ENCODE peak calls at places on chromosomes 4 and X, in four cellular contexts. G is GM12892, X is HepG2, B is GM12878. Z is an unnamed sample.

GRCh38 chr4:147354994-147355393 is 125.9 kb upstream of the EDNRA start:
- DNase-seq in B (no peak), X (no peak), G (no peak), Z (no peak)

GRCh38 chrX:19593684-19594083 is 78.4 kb upstream of the MAP3K15 start:
- DNase-seq in B (no peak), X (peak; percentile 9), G (no peak), Z (peak; percentile 7)

GRCh38 chr4:152500798-152501434 is 35.0 kb downstream of the FBXW7 start:
- DNase-seq in X (peak; percentile 65), G (no peak), B (peak; percentile 74), Z (no peak)

GRCh38 chrX:102126863-102127262 is 1.4 kb downstream of the TCEAL2 start:
- DNase-seq in B (no peak), X (no peak), G (no peak), Z (no peak)

GRCh38 chrX:116873678-116874077 is 410.9 kb upstream of the CT83 start:
- DNase-seq in X (no peak), G (no peak), B (no peak), Z (no peak)

GRCh38 chrX:153941331-153942252 is 2.9 kb downstream of the RENBP start:
- DNase-seq in B (no peak), X (peak; percentile 27), G (no peak), Z (no peak)

GRCh38 chr4:77877167-77877566 is 14.5 kb downstream of the MRPL1 start:
- DNase-seq in X (no peak), B (no peak), G (no peak), Z (no peak)

GRCh38 chrX:124212622-124213021 is 119.8 kb upstream of the TEX13D start:
- DNase-seq in G (no peak), B (no peak), X (no peak), Z (no peak)

GRCh38 chr4:76108467-76109181 is 34.1 kb downstream of the ART3 start:
- DNase-seq in B (no peak), X (peak; percentile 20), G (no peak), Z (no peak)

GRCh38 chr4:41976775-41977516 is 4.6 kb upstream of the DCAF4L1 start:
- DNase-seq in X (no peak), B (no peak), G (no peak), Z (no peak)

GRCh38 chr4:100098681-100099080 is 91.6 kb downstream of the DDIT4L start:
- DNase-seq in G (no peak), X (no peak), B (no peak), Z (no peak)

GRCh38 chr4:131644619-131645018 is 1504.5 kb upstream of the PCDH10 start:
- DNase-seq in G (no peak), B (no peak), X (peak; percentile 3), Z (no peak)

GRCh38 chr4:37639551-37640293 is 46.5 kb downstream of the RELL1 start:
- DNase-seq in G (no peak), B (no peak), X (no peak), Z (no peak)

GRCh38 chrX:132023896-132024386 is 839 bp downstream of the STK26 start:
- DNase-seq in B (no peak), G (no peak), X (no peak), Z (peak; percentile 12)

GRCh38 chr4:144423930-144424329 is 222.0 kb upstream of the HHIP start:
- DNase-seq in X (no peak), B (no peak), G (no peak), Z (no peak)

GRCh38 chrX:23901065-23901464 is 6.7 kb downstream of the APOO start:
- DNase-seq in B (no peak), X (peak; percentile 51), G (no peak), Z (no peak)

GRCh38 chr4:174061026-174061425 is 222.4 kb downstream of the FBXO8 start:
- DNase-seq in B (no peak), G (no peak), X (no peak), Z (no peak)

GRCh38 chr4:185464887-185465286 is 6.6 kb downstream of the CCDC110 start:
- DNase-seq in B (no peak), X (no peak), G (no peak), Z (no peak)

GRCh38 chr4:184536881-184537248 is 62.5 kb upstream of the IRF2 start:
- DNase-seq in G (no peak), X (no peak), B (no peak), Z (no peak)

GRCh38 chr4:112266823-112267222 is 18.9 kb downstream of the TIFA start:
- DNase-seq in G (no peak), B (no peak), X (no peak), Z (no peak)

GRCh38 chr4:138898282-138898681 is 117.3 kb upstream of the NOCT start:
- DNase-seq in B (no peak), G (no peak), X (no peak), Z (no peak)

GRCh38 chr4:56271121-56271520 is 116.2 kb downstream of the AASDH start:
- DNase-seq in X (no peak), B (no peak), G (no peak), Z (no peak)

GRCh38 chr4:188930822-188931221 is 791.6 kb downstream of the TRIML1 start:
- DNase-seq in X (no peak), B (no peak), G (no peak), Z (no peak)

GRCh38 chr4:36243355-36244256 is 708 bp downstream of the ARAP2 start:
- DNase-seq in G (no peak), B (no peak), X (no peak), Z (no peak)

GRCh38 chr4:69095301-69095731 is 958 bp upstream of the UGT2B7 start:
- DNase-seq in X (peak; percentile 89), B (no peak), G (no peak), Z (no peak)

GRCh38 chr4:98524271-98524670 is 134.1 kb downstream of the TSPAN5 start:
- DNase-seq in X (no peak), G (no peak), B (no peak), Z (no peak)

GRCh38 chr4:108636246-108636645 is 14.2 kb upstream of the OSTC start:
- DNase-seq in X (no peak), G (no peak), B (no peak), Z (no peak)

GRCh38 chrX:45445745-45446412 is 245.2 kb upstream of the DIPK2B start:
- DNase-seq in X (no peak), B (no peak), G (no peak), Z (no peak)

GRCh38 chr4:78057135-78057599 is at the start of gene FRAS1:
- DNase-seq in X (peak; percentile 62), B (no peak), G (peak; percentile 19), Z (no peak)

GRCh38 chr4:143207555-143207954 is 22.8 kb downstream of the USP38 start:
- DNase-seq in X (peak; percentile 20), B (no peak), G (no peak), Z (no peak)

GRCh38 chr4:164424852-164425251 is 329.1 kb upstream of the SMIM31 start:
- DNase-seq in G (no peak), X (no peak), B (no peak), Z (no peak)

GRCh38 chrX:45358417-45358816 is 157.7 kb upstream of the DIPK2B start:
- DNase-seq in X (no peak), B (no peak), G (no peak), Z (no peak)

GRCh38 chr4:83552085-83552484 is 16.2 kb downstream of the GPAT3 start:
- DNase-seq in G (no peak), X (peak; percentile 42), B (no peak), Z (no peak)

GRCh38 chrX:23786268-23786815 is 3.4 kb downstream of the SAT1 start:
- DNase-seq in X (no peak), B (no peak), G (no peak), Z (no peak)

GRCh38 chrX:118839334-118839958 is 15.8 kb downstream of the ZCCHC12 start:
- DNase-seq in G (peak; percentile 41), B (no peak), X (peak; percentile 58), Z (peak; percentile 26)

GRCh38 chr4:8275511-8275910 is 6.0 kb downstream of the HTRA3 start:
- DNase-seq in X (no peak), G (no peak), B (no peak), Z (no peak)

GRCh38 chr4:3204021-3204431 is 44.9 kb upstream of the MSANTD1 start:
- DNase-seq in B (no peak), G (no peak), X (peak; percentile 33), Z (no peak)
- TF ChIP-seq POLR2A in B (no peak), G (no peak), X (no peak), Z (no peak)

GRCh38 chrX:40132751-40133150 is 35.0 kb upstream of the BCOR start:
- DNase-seq in X (no peak), B (no peak), G (no peak), Z (no peak)
- TF ChIP-seq TAF1 in X (no peak), B (no peak), G (no peak), Z (no peak)

GRCh38 chr4:73952352-73952751 is 29.5 kb downstream of the PF4 start:
- DNase-seq in B (no peak), X (no peak), G (no peak), Z (no peak)
- TF ChIP-seq POLR2AphosphoS5 in B (no peak), X (no peak), G (no peak), Z (no peak)

GRCh38 chr4:121819216-121819980 is 4.3 kb downstream of the CCNA2 start:
- DNase-seq in X (no peak), B (no peak), G (no peak), Z (no peak)

GRCh38 chr4:121818215-121818614 is 5.5 kb downstream of the CCNA2 start:
- DNase-seq in X (no peak), B (no peak), G (no peak), Z (no peak)

GRCh38 chr4:121817006-121817405 is 6.7 kb downstream of the CCNA2 start:
- DNase-seq in X (no peak), G (no peak), B (no peak), Z (no peak)

GRCh38 chr4:121814756-121815155 is 8.9 kb downstream of the CCNA2 start:
- DNase-seq in B (no peak), G (no peak), X (no peak), Z (no peak)

GRCh38 chr4:121817701-121818100 is 6.0 kb downstream of the CCNA2 start:
- DNase-seq in B (no peak), G (no peak), X (no peak), Z (no peak)
- TF ChIP-seq POLR2A in B (peak; percentile 27), G (no peak), X (no peak), Z (no peak)

GRCh38 chr4:27149541-27150212 is 289.0 kb downstream of the STIM2 start:
- DNase-seq in B (no peak), X (no peak), G (no peak), Z (no peak)

GRCh38 chr4:27145556-27145955 is 284.9 kb downstream of the STIM2 start:
- DNase-seq in G (no peak), X (no peak), B (no peak), Z (no peak)

DNA sequence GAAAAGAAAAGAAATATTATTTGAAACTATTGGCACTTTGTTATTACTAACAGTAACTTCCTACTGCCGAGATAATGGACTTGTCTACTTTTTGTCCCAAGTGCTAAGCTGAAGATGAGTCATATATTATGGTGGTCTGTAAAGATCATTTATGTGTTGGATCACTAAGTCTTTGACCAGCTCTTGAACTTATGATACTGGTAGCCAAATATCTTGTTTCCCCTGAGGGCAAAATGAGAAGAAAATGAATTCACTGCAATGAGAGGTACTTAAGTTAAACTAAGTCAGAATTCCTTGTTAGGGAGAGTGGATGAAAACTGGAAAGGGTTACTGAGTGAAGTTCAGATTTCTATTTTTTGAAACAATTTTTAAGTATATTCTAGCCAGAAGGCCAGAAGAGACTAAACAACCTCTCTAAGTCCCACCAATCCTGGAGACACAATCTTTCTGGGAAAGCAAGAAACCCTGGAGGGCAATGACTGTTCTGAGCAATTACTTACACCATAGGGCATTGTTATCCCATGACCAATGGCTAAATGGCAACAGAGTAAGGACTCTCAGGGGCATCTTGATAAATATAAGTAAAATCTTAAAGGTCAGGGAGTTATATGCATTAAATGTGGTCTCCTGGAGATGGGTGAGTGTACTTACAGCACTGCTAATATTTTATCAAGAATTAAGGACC is 287.7 kb downstream of the STIM2 start:
- DNase-seq in G (no peak), B (no peak), X (no peak), Z (no peak)
- TF ChIP-seq TAF1 in G (no peak), B (no peak), X (no peak), Z (no peak)